ENCODE peak calls at places on chromosomes 1 and 21, in seven cellular contexts. S is GM12878, L is H1, T is HCT116, Z is SK-N-SH, W is HepG2, B is K562. P is an unnamed sample.

GRCh38 chr1:150545486-150546032 is 3.6 kb upstream of the ADAMTSL4 start:
- DNase-seq in S (no peak), L (no peak), T (no peak), Z (peak), W (no peak), B (peak), P (no peak)

GRCh38 chr21:45990741-45991605 is 9.4 kb downstream of the COL6A1 start:
- DNase-seq in S (no peak), L (no peak), T (no peak), Z (no peak), W (no peak), B (no peak), P (no peak)

GRCh38 chr1:75345538-75346292 is 211.5 kb downstream of the LHX8 start:
- DNase-seq in S (no peak), L (no peak), T (no peak), Z (no peak), W (no peak), B (no peak), P (no peak)

GRCh38 chr21:38596264-38597042 is 98.2 kb upstream of the ERG start:
- DNase-seq in S (no peak), L (no peak), T (no peak), Z (no peak), W (peak), B (no peak), P (no peak)

GRCh38 chr1:113333056-113333455 is 57.3 kb upstream of the MAGI3 start:
- DNase-seq in S (no peak), L (no peak), T (no peak), Z (no peak), W (no peak), B (no peak), P (no peak)

GRCh38 chr1:17874231-17874630 is 119.1 kb downstream of the ACTL8 start:
- DNase-seq in S (no peak), L (no peak), T (no peak), Z (no peak), W (no peak), B (no peak), P (no peak)

GRCh38 chr1:210775289-210775688 is 358.7 kb downstream of the KCNH1 start:
- DNase-seq in S (no peak), L (no peak), T (no peak), Z (no peak), W (no peak), B (no peak), P (no peak)

GRCh38 chr1:45005761-45006160 is 5.4 kb downstream of the HECTD3 start:
- DNase-seq in S (no peak), L (no peak), T (no peak), Z (no peak), W (no peak), B (no peak), P (no peak)

GRCh38 chr1:177984761-177985160 is 14.9 kb upstream of the SEC16B start:
- DNase-seq in S (no peak), L (no peak), T (no peak), Z (no peak), W (no peak), B (no peak), P (no peak)

GRCh38 chr1:47676311-47677054 is 238.6 kb downstream of the FOXD2 start:
- DNase-seq in S (no peak), L (peak), T (no peak), Z (no peak), W (no peak), B (no peak), P (no peak)

GRCh38 chr1:184376359-184376758 is 10.5 kb upstream of the C1orf21 start:
- DNase-seq in S (no peak), L (no peak), T (no peak), Z (no peak), W (no peak), B (no peak), P (no peak)

GRCh38 chr1:3690282-3691065 is 38.2 kb downstream of the TP73 start:
- DNase-seq in S (no peak), L (no peak), T (no peak), Z (no peak), W (no peak), B (no peak), P (no peak)

GRCh38 chr1:96513136-96513535 is 208.4 kb upstream of the PTBP2 start:
- DNase-seq in S (no peak), L (no peak), T (no peak), Z (no peak), W (no peak), B (no peak), P (no peak)

GRCh38 chr1:96509351-96509750 is 212.2 kb upstream of the PTBP2 start:
- DNase-seq in S (no peak), L (no peak), T (no peak), Z (no peak), W (no peak), B (no peak), P (peak)

GRCh38 chr1:96509944-96510343 is 211.6 kb upstream of the PTBP2 start:
- DNase-seq in S (no peak), L (no peak), T (no peak), Z (no peak), W (no peak), B (no peak), P (no peak)

GRCh38 chr1:96508226-96508625 is 213.4 kb upstream of the PTBP2 start:
- DNase-seq in S (no peak), L (no peak), T (no peak), Z (no peak), W (no peak), B (no peak), P (no peak)

DNA sequence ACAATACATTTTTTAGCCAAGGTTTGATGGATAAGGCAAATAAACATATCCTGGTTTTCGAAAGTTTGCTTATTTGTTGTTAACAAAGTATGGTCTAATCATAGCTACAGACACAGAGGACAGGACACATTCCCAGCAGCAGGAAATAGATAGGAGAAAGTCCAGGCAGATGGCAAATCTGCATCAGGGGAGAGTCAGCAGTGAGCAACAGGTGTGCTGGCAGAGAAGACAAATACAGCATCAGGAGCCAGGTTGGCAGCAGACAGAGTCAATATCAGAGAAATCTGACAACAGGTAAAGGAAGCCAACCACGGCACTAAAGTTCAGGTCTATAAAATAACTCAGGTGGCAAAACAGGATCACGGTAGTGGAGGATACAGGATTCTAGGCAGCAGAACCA is 210.7 kb upstream of the PTBP2 start:
- DNase-seq in S (no peak), L (no peak), T (no peak), Z (no peak), W (no peak), B (no peak), P (no peak)
- TF ChIP-seq JUND in S (no peak), L (no peak), T (no peak), Z (no peak), W (no peak), B (no peak), P (no peak)

GRCh38 chr1:39639333-39640130 is at the start of gene HEYL:
- DNase-seq in S (no peak), L (peak), T (peak), Z (no peak), W (peak), B (peak), P (no peak)
- TF ChIP-seq JUND in S (no peak), L (no peak), T (no peak), Z (no peak), W (no peak), B (no peak), P (no peak)

DNA sequence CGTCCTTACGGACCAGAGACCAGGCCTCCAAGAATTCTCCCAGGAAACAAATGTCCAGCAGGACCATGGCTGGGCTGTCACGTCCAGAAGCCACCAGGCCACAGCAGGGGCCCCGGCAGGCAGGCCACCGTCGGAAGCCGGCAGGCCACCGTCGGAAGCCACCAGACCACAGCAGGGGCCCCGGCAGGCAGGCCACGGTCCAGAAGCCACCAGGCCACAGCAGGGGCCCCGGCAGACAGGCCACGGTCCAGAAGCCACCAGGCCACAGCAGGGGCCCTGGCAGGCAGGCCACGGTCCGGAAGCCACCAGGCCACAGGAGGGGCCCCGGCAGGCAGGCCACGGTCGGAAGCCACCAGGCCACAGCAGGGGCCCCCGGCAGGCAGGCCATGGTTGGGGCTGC is 67.0 kb upstream of the PDE9A start:
- DNase-seq in S (no peak), L (no peak), T (no peak), Z (no peak), W (no peak), B (no peak), P (no peak)
- TF ChIP-seq JUND in S (no peak), L (no peak), T (no peak), Z (no peak), W (no peak), B (no peak), P (no peak)

DNA sequence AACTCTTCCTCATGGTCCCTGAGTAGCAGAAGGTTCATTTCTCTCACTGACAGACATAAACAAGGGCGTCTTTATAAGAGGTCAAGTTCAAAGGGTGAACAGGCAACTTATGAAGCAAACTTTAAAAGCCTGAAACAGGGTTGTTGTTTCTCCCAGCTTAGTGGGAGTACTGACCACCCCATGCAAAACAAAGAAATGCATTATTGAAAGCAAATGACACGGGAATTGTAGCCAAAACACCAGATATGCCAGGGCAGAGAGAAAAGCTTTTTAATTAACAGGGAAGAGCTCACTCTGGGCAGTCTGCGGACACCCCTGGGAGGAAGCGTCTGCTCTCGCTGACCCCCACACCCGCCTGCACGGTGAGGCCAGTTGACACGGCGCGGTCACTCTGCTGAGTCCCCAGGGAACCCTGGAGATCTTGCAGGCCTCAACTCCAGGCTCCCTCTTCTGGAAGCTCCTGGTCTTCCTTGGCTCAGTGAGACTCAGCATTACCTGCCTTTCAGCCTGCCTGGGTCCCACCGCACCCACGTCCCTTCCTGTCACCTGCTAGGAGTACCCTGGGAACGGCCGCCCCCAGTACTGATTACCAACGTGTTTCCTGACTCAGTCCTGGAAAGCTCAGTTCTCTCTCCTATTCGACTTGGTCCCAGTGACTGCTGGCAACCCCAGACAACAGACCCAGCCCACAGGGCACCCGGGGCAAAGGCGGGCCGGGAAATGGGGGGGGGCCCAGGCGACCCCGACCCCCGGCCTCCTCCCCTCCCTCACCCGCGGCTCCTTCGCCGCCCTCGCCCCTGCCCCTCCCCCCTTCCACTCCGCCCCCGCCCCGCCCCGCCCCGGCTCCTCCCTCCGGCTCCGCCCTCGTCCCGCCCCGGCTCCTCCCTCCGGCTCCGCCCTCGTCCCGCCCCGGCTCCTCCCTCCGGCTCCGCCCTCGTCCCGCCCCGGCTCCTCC is 972 bp downstream of the CFAP410 start:
- DNase-seq in S (no peak), L (peak), T (peak), Z (peak), W (peak), B (peak), P (peak)
- TF ChIP-seq JUND in S (no peak), L (no peak), T (no peak), Z (no peak), W (no peak), B (no peak), P (no peak)

GRCh38 chr21:44551290-44552015 is at the start of gene KRTAP10-2:
- DNase-seq in S (no peak), L (peak), T (no peak), Z (no peak), W (no peak), B (no peak), P (no peak)
- TF ChIP-seq JUND in S (no peak), L (no peak), T (no peak), Z (no peak), W (no peak), B (no peak), P (no peak)

DNA sequence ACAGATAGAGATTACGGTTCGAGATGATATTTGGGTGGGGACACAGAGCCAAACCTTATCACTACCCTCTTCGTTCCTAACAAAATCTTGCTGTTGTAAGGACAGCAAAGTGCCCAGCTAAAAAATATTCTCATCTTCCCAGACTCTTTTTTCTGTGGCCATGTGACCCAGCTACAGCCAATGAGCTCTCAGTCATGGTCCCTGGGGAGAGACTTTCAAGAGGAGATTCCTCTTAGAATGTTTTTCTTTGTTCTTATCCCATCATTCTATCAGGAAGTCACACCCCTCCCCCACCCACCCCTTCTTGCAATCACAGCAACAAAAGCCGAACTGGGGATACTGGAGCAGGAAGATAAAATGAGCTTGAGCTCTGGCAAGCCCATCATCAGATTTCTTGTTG is 247.1 kb downstream of the CHRM3 start:
- DNase-seq in S (no peak), L (no peak), T (no peak), Z (no peak), W (no peak), B (no peak), P (no peak)
- TF ChIP-seq JUND in S (no peak), L (no peak), T (no peak), Z (no peak), W (no peak), B (no peak), P (no peak)

GRCh38 chr21:33402011-33402979 is 918 bp upstream of the IFNGR2 start:
- DNase-seq in S (no peak), L (peak), T (no peak), Z (peak), W (no peak), B (no peak), P (peak)
- TF ChIP-seq JUND in S (no peak), L (no peak), T (no peak), Z (no peak), W (no peak), B (no peak), P (no peak)

DNA sequence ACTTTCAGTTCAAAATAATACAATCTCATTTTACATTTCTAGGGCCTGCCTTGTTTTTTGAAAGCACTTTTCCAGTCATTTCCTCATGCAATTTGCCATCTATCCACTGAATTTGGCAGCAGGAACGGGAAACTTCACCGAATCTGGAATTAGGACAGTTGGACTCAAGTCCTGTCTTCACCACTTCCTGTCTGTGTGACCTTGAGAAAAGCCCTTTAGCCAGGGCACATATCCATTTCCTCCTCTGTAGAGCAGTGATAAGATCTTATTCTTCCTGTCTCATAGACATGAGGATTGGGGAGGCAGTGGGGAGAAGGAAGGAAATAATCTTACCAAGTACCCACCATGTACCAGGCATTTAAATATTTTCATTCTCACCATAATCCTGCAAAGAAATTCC is 12.0 kb downstream of the VAV3 start:
- DNase-seq in S (no peak), L (no peak), T (no peak), Z (no peak), W (no peak), B (no peak), P (no peak)
- TF ChIP-seq JUND in S (no peak), L (no peak), T (no peak), Z (no peak), W (no peak), B (no peak), P (no peak)

GRCh38 chr1:218339267-218339831 is 5.8 kb upstream of the TGFB2 start:
- DNase-seq in S (no peak), L (no peak), T (no peak), Z (no peak), W (peak), B (peak), P (peak)
- TF ChIP-seq JUND in S (no peak), L (no peak), T (no peak), Z (no peak), W (no peak), B (no peak), P (no peak)

GRCh38 chr1:219215477-219215876 is 41.8 kb downstream of the LYPLAL1 start:
- DNase-seq in S (no peak), L (no peak), T (no peak), Z (no peak), W (no peak), B (no peak), P (no peak)
- TF ChIP-seq JUND in S (no peak), L (no peak), T (no peak), Z (no peak), W (no peak), B (no peak), P (no peak)